ENCODE peak calls at places on chromosome 18, in six cellular contexts. S, F, U, Q, M and L are unnamed samples.

GRCh38 chr18:25962919-25963318 is 127.5 kb downstream of the SS18 start:
- DNase-seq in S (no peak), F (no peak), Q (no peak), M (no peak), U (no peak), L (no peak)

GRCh38 chr18:76495435-76496199 is 575 bp upstream of the ZNF516 start:
- DNase-seq in U (no peak), S (peak; percentile 56), M (no peak), Q (no peak), F (no peak), L (peak; percentile 66)

GRCh38 chr18:2981212-2981728 is 31.7 kb downstream of the LPIN2 start:
- DNase-seq in M (peak; percentile 42), S (peak; percentile 96), Q (peak; percentile 72), U (no peak), F (no peak), L (no peak)

GRCh38 chr18:35491689-35492077 is 6.1 kb downstream of the INO80C start:
- DNase-seq in Q (no peak), F (no peak), U (no peak), S (no peak), M (no peak), L (peak; percentile 37)

GRCh38 chr18:9700261-9700796 is 7.8 kb upstream of the RAB31 start:
- DNase-seq in S (peak; percentile 45), Q (no peak), M (no peak), U (no peak), F (no peak), L (no peak)

GRCh38 chr18:32175265-32175664 is 14.6 kb upstream of the MEP1B start:
- DNase-seq in Q (no peak), F (no peak), U (no peak), S (no peak), M (no peak), L (no peak)

GRCh38 chr18:59659486-59660187 is 37.6 kb downstream of the CCBE1 start:
- DNase-seq in Q (no peak), M (no peak), F (no peak), S (peak; percentile 25), U (no peak), L (no peak)

GRCh38 chr18:43888601-43889000 is 611.3 kb upstream of the SYT4 start:
- DNase-seq in S (peak; percentile 65), U (no peak), M (no peak), F (no peak), Q (no peak), L (no peak)

GRCh38 chr18:79548621-79548985 is 131.0 kb upstream of the CTDP1 start:
- DNase-seq in S (no peak), U (no peak), Q (no peak), M (no peak), F (no peak), L (no peak)

GRCh38 chr18:2223859-2224258 is 347.4 kb downstream of the METTL4 start:
- DNase-seq in U (no peak), F (no peak), Q (no peak), S (peak; percentile 22), M (no peak), L (peak; percentile 10)

GRCh38 chr18:23276456-23276855 is 141.2 kb downstream of the CABLES1 start:
- DNase-seq in F (no peak), S (no peak), M (no peak), U (no peak), Q (no peak), L (no peak)

GRCh38 chr18:55275042-55275897 is 312.7 kb downstream of the TCF4 start:
- DNase-seq in Q (peak; percentile 18), M (peak; percentile 53), S (peak; percentile 92), U (no peak), F (no peak), L (no peak)

GRCh38 chr18:39675358-39675757 is 2109.8 kb upstream of the CELF4 start:
- DNase-seq in Q (peak; percentile 3), S (peak; percentile 63), U (no peak), F (no peak), M (peak; percentile 29), L (no peak)

GRCh38 chr18:48838166-48838775 is 112.5 kb downstream of the SMAD7 start:
- DNase-seq in F (no peak), S (no peak), U (no peak), Q (no peak), M (no peak), L (no peak)

GRCh38 chr18:53795061-53795460 is 429.4 kb downstream of the MBD2 start:
- DNase-seq in S (peak; percentile 39), U (no peak), M (no peak), F (no peak), Q (no peak), L (no peak)

GRCh38 chr18:11368020-11368419 is 218.7 kb upstream of the PIEZO2 start:
- DNase-seq in S (no peak), U (no peak), Q (no peak), F (no peak), M (no peak), L (no peak)

GRCh38 chr18:58268849-58269248 is 224.8 kb downstream of the NEDD4L start:
- DNase-seq in M (no peak), S (no peak), F (no peak), Q (no peak), U (no peak), L (no peak)

GRCh38 chr18:12842459-12843380 is 41.3 kb downstream of the PTPN2 start:
- DNase-seq in U (no peak), S (no peak), F (no peak), Q (no peak), M (no peak), L (no peak)

DNA sequence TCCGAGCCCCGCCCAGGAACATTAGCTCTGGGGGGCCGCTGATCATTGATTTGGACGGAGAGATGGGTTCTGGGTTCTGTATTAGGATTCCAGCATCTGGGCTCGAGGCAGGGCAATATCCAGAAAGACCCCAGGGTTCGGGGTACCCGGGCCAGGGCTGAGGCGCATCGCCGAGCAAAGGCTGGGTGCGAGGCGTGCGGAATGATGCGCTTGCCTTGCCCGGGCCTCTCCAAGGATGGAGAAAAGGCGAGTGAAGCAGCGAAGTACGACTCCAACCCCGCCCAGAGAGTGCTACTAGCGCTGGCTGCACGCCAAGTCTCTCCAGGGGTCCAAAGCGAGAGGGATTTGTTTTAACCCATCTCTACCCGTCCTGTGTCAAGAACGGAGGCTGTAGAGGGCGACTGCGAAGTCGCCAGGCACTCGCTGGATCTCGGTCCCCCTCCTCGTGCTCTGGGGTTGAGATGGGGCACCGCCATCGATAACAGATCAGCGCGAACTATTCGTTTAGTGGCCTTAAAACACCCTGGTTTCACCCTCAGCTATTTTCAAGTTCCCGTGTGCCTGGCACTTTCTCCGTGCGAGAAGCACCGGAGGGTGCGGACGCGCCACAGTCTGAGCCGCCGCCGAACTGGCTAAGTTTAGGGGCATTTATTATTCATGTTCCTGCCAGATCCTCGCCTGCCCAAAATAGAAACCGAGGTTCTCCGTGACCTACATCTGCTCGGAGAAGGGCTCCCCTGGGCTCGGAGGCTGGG is 1.9 kb downstream of the ADCYAP1 start:
- DNase-seq in Q (no peak), S (no peak), M (no peak), F (no peak), U (no peak), L (peak; percentile 78)
- H3K4me3 ChIP-seq in Q (no peak overlapping the region), S (no peak overlapping the region), M (no peak overlapping the region), F (no peak overlapping the region), U (no peak overlapping the region), L (peak overlapping the region; percentile 47)

GRCh38 chr18:65791753-65792152 is 40.9 kb downstream of the CDH7 start:
- DNase-seq in S (no peak), Q (no peak), F (no peak), M (no peak), U (no peak), L (no peak)
- H3K4me3 ChIP-seq in S (no peak overlapping the region), Q (no peak overlapping the region), F (no peak overlapping the region), M (no peak overlapping the region), U (no peak overlapping the region), L (no peak overlapping the region)

GRCh38 chr18:56299740-56300139 is 338.7 kb downstream of the TXNL1 start:
- DNase-seq in Q (no peak), S (no peak), U (no peak), M (no peak), F (no peak), L (no peak)
- H3K4me3 ChIP-seq in Q (no peak overlapping the region), S (no peak overlapping the region), U (no peak overlapping the region), M (no peak overlapping the region), F (no peak overlapping the region), L (no peak overlapping the region)

DNA sequence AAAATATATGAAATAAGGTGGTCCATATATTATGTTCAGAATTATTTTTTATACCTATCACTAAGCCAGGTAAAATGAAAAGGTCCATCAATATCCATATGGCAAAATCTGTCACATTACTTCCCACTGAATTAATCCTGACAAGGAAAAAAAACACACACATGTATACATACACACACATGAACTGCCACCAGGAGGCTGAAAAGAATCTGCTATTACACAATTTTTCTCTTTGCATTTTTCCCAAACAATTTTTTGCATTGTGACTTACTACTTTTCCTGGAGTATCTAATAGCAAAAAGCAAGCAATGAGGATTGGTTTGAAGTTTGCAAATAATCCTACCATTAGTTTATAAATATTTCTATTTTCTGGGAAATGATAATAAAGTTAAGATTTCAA is 128.2 kb upstream of the CD226 start:
- DNase-seq in Q (no peak), F (no peak), S (peak; percentile 27), U (no peak), M (no peak), L (no peak)
- H3K4me3 ChIP-seq in Q (no peak overlapping the region), F (no peak overlapping the region), S (no peak overlapping the region), U (no peak overlapping the region), M (no peak overlapping the region), L (no peak overlapping the region)